ENCODE peak calls at places on chromosomes 6 and 20, in eight cellular contexts. V, U, W, G, E, D, Q and A are unnamed samples.

GRCh38 chr6:7468382-7469081 is 72.9 kb upstream of the DSP start:
- DNase-seq in V (no peak), U (peak; percentile 18), W (peak; percentile 75), G (no peak), E (no peak), D (peak; percentile 93), Q (no peak), A (peak; percentile 54)

GRCh38 chr6:137973201-137973600 is 106.1 kb downstream of the TNFAIP3 start:
- DNase-seq in V (no peak), U (no peak), W (no peak), G (no peak), E (no peak), D (no peak), Q (no peak), A (no peak)

GRCh38 chr6:14727494-14728395 is 518.1 kb upstream of the JARID2 start:
- DNase-seq in V (no peak), U (no peak), W (no peak), G (no peak), E (no peak), D (peak; percentile 68), Q (no peak), A (peak; percentile 85)

GRCh38 chr6:158764941-158765340 is 54.2 kb downstream of the EZR start:
- DNase-seq in V (no peak), U (no peak), W (no peak), G (no peak), E (no peak), D (no peak), Q (no peak), A (no peak)

GRCh38 chr6:142568857-142569597 is 267.2 kb downstream of the ADGRG6 start:
- DNase-seq in V (no peak), U (no peak), W (no peak), G (no peak), E (no peak), D (no peak), Q (no peak), A (no peak)

GRCh38 chr20:40749985-40750506 is 61.0 kb upstream of the MAFB start:
- DNase-seq in V (no peak), U (no peak), W (no peak), G (no peak), E (no peak), D (no peak), Q (no peak), A (no peak)

GRCh38 chr20:13778827-13779226 is 5.9 kb downstream of the ESF1 start:
- DNase-seq in V (no peak), U (no peak), W (no peak), G (no peak), E (no peak), D (no peak), Q (no peak), A (no peak)

GRCh38 chr20:63696311-63696627 is 183 bp upstream of the TNFRSF6B start:
- DNase-seq in V (peak; percentile 82), U (peak; percentile 40), W (no peak), G (no peak), E (no peak), D (no peak), Q (no peak), A (peak; percentile 21)

GRCh38 chr20:24981750-24982149 is 10.8 kb downstream of the APMAP start:
- DNase-seq in V (no peak), U (no peak), W (no peak), G (no peak), E (no peak), D (no peak), Q (no peak), A (no peak)

GRCh38 chr6:150865406-150866146 is at the start of gene MTHFD1L:
- DNase-seq in V (peak; percentile 87), U (peak; percentile 44), W (peak; percentile 84), G (peak; percentile 73), E (no peak), D (peak; percentile 89), Q (no peak), A (peak; percentile 78)

GRCh38 chr6:128097019-128097418 is 196.2 kb upstream of the THEMIS start:
- DNase-seq in V (no peak), U (no peak), W (no peak), G (no peak), E (no peak), D (no peak), Q (no peak), A (no peak)

GRCh38 chr6:111776236-111777189 is 96.7 kb downstream of the FYN start:
- DNase-seq in V (no peak), U (no peak), W (no peak), G (no peak), E (no peak), D (no peak), Q (no peak), A (no peak)

GRCh38 chr6:96016781-96017180 is 1.0 kb downstream of the FUT9 start:
- DNase-seq in V (peak; percentile 5), U (no peak), W (no peak), G (no peak), E (no peak), D (no peak), Q (no peak), A (no peak)

GRCh38 chr6:26340066-26340465 is 24.9 kb upstream of the BTN3A2 start:
- DNase-seq in V (no peak), U (no peak), W (no peak), G (no peak), E (no peak), D (no peak), Q (no peak), A (no peak)

GRCh38 chr6:167093922-167094432 is 28.9 kb upstream of the CCR6 start:
- DNase-seq in V (no peak), U (no peak), W (no peak), G (no peak), E (no peak), D (no peak), Q (peak; percentile 90), A (peak; percentile 51)

GRCh38 chr6:157596461-157596860 is 215.5 kb downstream of the ZDHHC14 start:
- DNase-seq in V (no peak), U (no peak), W (no peak), G (no peak), E (no peak), D (no peak), Q (no peak), A (no peak)

GRCh38 chr20:22381812-22382416 is 202.5 kb downstream of the FOXA2 start:
- DNase-seq in V (no peak), U (no peak), W (no peak), G (no peak), E (no peak), D (no peak), Q (no peak), A (no peak)

GRCh38 chr6:139982652-139983051 is 608.2 kb upstream of the CITED2 start:
- DNase-seq in V (peak; percentile 50), U (no peak), W (no peak), G (no peak), E (no peak), D (no peak), Q (no peak), A (no peak)

GRCh38 chr20:22232473-22232872 is 351.9 kb downstream of the FOXA2 start:
- DNase-seq in V (no peak), U (no peak), W (no peak), G (no peak), E (no peak), D (no peak), Q (peak; percentile 60), A (no peak)

GRCh38 chr6:103797738-103798137 is 1062.0 kb downstream of the HACE1 start:
- DNase-seq in V (peak; percentile 64), U (no peak), W (no peak), G (no peak), E (no peak), D (no peak), Q (no peak), A (no peak)
- TF ChIP-seq REST in V (no peak), U (no peak), W (no peak), G (no peak), E (no peak), D (no peak), Q (no peak), A (no peak)

GRCh38 chr6:4291453-4292403 is 156.4 kb upstream of the ECI2 start:
- DNase-seq in V (peak; percentile 33), U (no peak), W (no peak), G (peak; percentile 20), E (no peak), D (peak; percentile 64), Q (no peak), A (no peak)
- TF ChIP-seq REST in V (no peak), U (no peak), W (no peak), G (no peak), E (no peak), D (no peak), Q (no peak), A (no peak)

GRCh38 chr20:32831982-32832381 is 12.2 kb downstream of the MAPRE1 start:
- DNase-seq in V (no peak), U (no peak), W (no peak), G (no peak), E (no peak), D (no peak), Q (no peak), A (no peak)

GRCh38 chr20:32832664-32833063 is 12.9 kb downstream of the MAPRE1 start:
- DNase-seq in V (no peak), U (no peak), W (no peak), G (no peak), E (no peak), D (no peak), Q (no peak), A (no peak)

GRCh38 chr20:32828029-32828666 is 8.4 kb downstream of the MAPRE1 start:
- DNase-seq in V (no peak), U (no peak), W (no peak), G (no peak), E (no peak), D (no peak), Q (no peak), A (no peak)

GRCh38 chr20:32830437-32830836 is 10.7 kb downstream of the MAPRE1 start:
- DNase-seq in V (no peak), U (no peak), W (peak; percentile 20), G (no peak), E (no peak), D (no peak), Q (no peak), A (peak; percentile 73)

GRCh38 chr20:32829291-32830005 is 9.7 kb downstream of the MAPRE1 start:
- DNase-seq in V (no peak), U (no peak), W (no peak), G (no peak), E (no peak), D (no peak), Q (no peak), A (no peak)
- TF ChIP-seq REST in V (no peak), U (no peak), W (no peak), G (no peak), E (no peak), D (no peak), Q (no peak), A (no peak)

GRCh38 chr6:13613029-13613594 is 2.0 kb upstream of the NOL7 start:
- DNase-seq in V (no peak), U (no peak), W (no peak), G (no peak), E (no peak), D (peak; percentile 44), Q (no peak), A (no peak)

GRCh38 chr6:13614126-13614925 is 809 bp upstream of the NOL7 start:
- DNase-seq in V (peak; percentile 62), U (no peak), W (no peak), G (peak; percentile 38), E (no peak), D (peak; percentile 75), Q (no peak), A (peak; percentile 30)

GRCh38 chr6:13617066-13617465 is 1.9 kb downstream of the NOL7 start:
- DNase-seq in V (no peak), U (no peak), W (no peak), G (no peak), E (no peak), D (no peak), Q (no peak), A (peak; percentile 51)

GRCh38 chr6:13614926-13615801 is at the start of gene NOL7:
- DNase-seq in V (peak; percentile 99), U (peak; percentile 95), W (peak; percentile 98), G (peak; percentile 97), E (peak; percentile 86), D (peak; percentile 99), Q (peak; percentile 95), A (peak; percentile 98)

GRCh38 chr6:13615802-13616140 is 636 bp downstream of the NOL7 start:
- DNase-seq in V (peak; percentile 56), U (no peak), W (no peak), G (no peak), E (no peak), D (peak; percentile 79), Q (no peak), A (no peak)
- TF ChIP-seq REST in V (no peak), U (no peak), W (no peak), G (no peak), E (no peak), D (no peak), Q (no peak), A (no peak)